ENCODE peak calls at places on chromosomes 4 and X, in four cellular contexts. I is GM06990, Z is psoas muscle, L is PC-9. N is an unnamed sample. For H3K36me3, the result is how much of the 10 kb centered on the place peaks cover.

GRCh38 chr4:2954358-2955185 is 8.6 kb downstream of the NOP14 start:
- DNase-seq in I (peak), Z (no peak), L (no peak), N (no peak)

GRCh38 chrX:138463476-138463875 is 248.0 kb downstream of the FGF13 start:
- DNase-seq in I (no peak), Z (no peak), L (no peak), N (no peak)

GRCh38 chr4:33297091-33297490 is 2576.9 kb downstream of the PCDH7 start:
- DNase-seq in I (no peak), Z (no peak), L (no peak), N (no peak)

GRCh38 chr4:71941001-71941400 is 90.8 kb upstream of the NPFFR2 start:
- DNase-seq in I (no peak), Z (no peak), L (no peak), N (no peak)

GRCh38 chr4:52368895-52369294 is 290.2 kb downstream of the USP46 start:
- DNase-seq in I (no peak), Z (no peak), L (no peak), N (no peak)

GRCh38 chr4:139628184-139629012 is 37.2 kb upstream of the MGST2 start:
- DNase-seq in I (no peak), Z (no peak), L (no peak), N (no peak)

GRCh38 chr4:177064116-177064515 is 245.6 kb upstream of the NEIL3 start:
- DNase-seq in I (no peak), Z (no peak), L (no peak), N (no peak)

GRCh38 chr4:2009651-2010233 is 968 bp upstream of the NELFA start:
- DNase-seq in I (peak), Z (peak), L (peak), N (peak)

GRCh38 chrX:9122504-9123245 is 88.7 kb upstream of the FAM9B start:
- DNase-seq in I (no peak), Z (no peak), L (no peak), N (no peak)

GRCh38 chrX:22652596-22652995 is 347.2 kb upstream of the DDX53 start:
- DNase-seq in I (no peak), Z (no peak), L (no peak), N (no peak)

GRCh38 chr4:4410271-4410670 is 23.4 kb downstream of the NSG1 start:
- DNase-seq in I (no peak), Z (no peak), L (no peak), N (no peak)
- H3K36me3 ChIP-seq in I (under half), Z (under half), L (under half), N (under half)

GRCh38 chr4:48963042-48963679 is 22.9 kb upstream of the CWH43 start:
- DNase-seq in I (no peak), Z (peak), L (peak), N (no peak)
- H3K36me3 ChIP-seq in I (under half), Z (under half), L (under half), N (under half)

GRCh38 chr4:88029556-88029955 is 22.1 kb downstream of the PKD2 start:
- DNase-seq in I (no peak), Z (no peak), L (no peak), N (no peak)

GRCh38 chr4:88037447-88037846 is 30.0 kb downstream of the PKD2 start:
- DNase-seq in I (no peak), Z (no peak), L (no peak), N (no peak)

GRCh38 chr4:88035292-88035691 is 27.9 kb downstream of the PKD2 start:
- DNase-seq in I (no peak), Z (no peak), L (no peak), N (no peak)

GRCh38 chr4:88030565-88031310 is 23.3 kb downstream of the PKD2 start:
- DNase-seq in I (no peak), Z (no peak), L (no peak), N (no peak)

DNA sequence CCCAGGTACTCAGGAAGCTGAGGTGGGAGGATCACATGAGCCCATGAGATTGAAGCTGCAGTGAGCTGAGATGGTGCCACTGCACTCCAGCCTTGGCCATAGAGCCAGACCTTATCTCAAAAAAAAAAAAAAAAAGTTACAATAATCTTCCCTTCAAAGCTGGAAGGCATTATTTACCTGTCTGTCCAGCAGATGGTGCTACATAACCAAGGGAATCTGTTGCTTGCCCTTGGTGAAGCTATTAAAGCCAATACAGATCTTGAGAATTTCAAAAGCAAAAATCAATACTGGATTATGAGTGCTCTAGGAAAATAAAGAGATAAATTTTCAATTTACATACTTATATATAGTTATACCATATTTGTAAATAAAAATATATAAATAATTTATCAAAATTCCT is 25.9 kb downstream of the PKD2 start:
- DNase-seq in I (peak), Z (no peak), L (peak), N (no peak)
- H3K36me3 ChIP-seq in I (under half), Z (under half), L (under half), N (under half)

GRCh38 chr4:84790769-84791565 is 175.5 kb downstream of the WDFY3 start:
- DNase-seq in I (no peak), Z (no peak), L (no peak), N (no peak)

GRCh38 chr4:84796388-84796787 is 170.1 kb downstream of the WDFY3 start:
- DNase-seq in I (no peak), Z (no peak), L (no peak), N (no peak)

DNA sequence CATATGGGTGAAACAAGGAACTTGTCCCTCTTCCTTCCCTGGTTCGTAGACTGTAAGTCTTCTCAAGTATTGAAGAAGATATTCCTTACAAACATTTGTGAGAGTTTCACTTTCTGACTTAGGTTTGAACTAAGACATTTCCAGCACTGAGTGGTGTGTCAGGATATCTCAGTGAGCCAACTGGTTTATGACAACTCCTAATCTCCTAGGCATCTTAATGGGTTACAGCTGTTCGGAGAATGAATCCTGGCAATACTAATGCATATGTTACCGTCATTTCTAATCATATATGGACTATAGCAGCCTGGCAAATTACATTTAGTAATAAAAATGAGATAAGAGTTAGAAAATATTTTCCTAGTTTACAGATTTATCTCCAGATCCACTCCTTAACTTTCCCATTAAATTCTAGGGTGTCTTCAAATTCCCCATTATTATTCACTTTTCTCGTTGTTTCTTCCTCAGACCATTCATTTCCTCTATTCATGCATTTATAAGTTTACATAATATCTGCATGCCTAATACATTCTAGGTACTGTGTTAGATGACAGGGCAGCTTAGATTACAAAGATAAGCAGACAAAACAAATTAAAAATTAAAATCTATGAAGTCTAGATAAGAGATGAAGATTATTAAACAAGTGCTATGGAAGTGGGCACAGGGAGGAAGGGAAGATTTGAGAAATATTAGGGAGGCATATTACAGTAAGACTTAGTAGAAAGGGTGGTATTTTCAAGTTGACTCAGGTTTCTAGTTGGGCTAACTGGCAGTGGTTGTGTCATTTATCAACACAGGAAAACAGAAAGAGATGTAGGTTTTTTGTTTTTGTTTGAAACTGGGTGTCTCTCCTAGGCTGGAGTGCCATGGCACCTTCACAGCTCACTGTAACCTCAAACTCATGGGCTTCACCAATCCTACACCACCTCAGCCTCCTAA is 173.9 kb downstream of the WDFY3 start:
- DNase-seq in I (no peak), Z (no peak), L (no peak), N (no peak)
- H3K36me3 ChIP-seq in I (under half), Z (under half), L (under half), N (under half)

GRCh38 chr4:186710521-186711119 is 13.0 kb downstream of the FAT1 start:
- DNase-seq in I (no peak), Z (no peak), L (no peak), N (no peak)

GRCh38 chr4:186715077-186715476 is 8.6 kb downstream of the FAT1 start:
- DNase-seq in I (no peak), Z (no peak), L (no peak), N (no peak)

GRCh38 chr4:186709509-186709908 is 14.1 kb downstream of the FAT1 start:
- DNase-seq in I (no peak), Z (no peak), L (no peak), N (no peak)

GRCh38 chr4:186714006-186714675 is 9.5 kb downstream of the FAT1 start:
- DNase-seq in I (no peak), Z (no peak), L (no peak), N (no peak)

DNA sequence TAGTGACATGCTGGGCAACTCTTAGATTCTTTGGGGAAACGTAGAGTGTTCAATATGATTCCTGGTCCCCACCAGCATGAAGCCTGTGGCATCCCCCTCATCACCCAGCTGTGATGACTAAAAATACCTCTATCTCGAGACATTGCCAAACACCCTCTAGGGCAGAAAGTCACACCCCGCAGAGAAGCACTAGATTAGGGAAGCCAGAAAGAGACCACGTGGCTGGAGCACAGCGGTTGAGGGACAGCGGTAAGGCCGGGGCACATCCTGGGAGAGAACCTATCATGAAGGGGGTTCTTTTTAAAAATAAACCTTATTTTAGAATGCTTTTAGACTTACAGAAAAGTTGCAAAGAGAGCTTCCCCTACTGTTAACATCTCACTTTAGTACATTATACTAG is 11.0 kb downstream of the FAT1 start:
- DNase-seq in I (no peak), Z (no peak), L (no peak), N (no peak)
- H3K36me3 ChIP-seq in I (under half), Z (under half), L (under half), N (under half)

GRCh38 chr4:42442601-42443000 is 45.3 kb downstream of the SHISA3 start:
- DNase-seq in I (no peak), Z (no peak), L (no peak), N (no peak)

GRCh38 chr4:42436950-42437349 is 39.7 kb downstream of the SHISA3 start:
- DNase-seq in I (no peak), Z (no peak), L (no peak), N (no peak)
- H3K36me3 ChIP-seq in I (under half), Z (under half), L (under half), N (under half)

GRCh38 chrX:18406531-18407266 is 18.7 kb upstream of the CDKL5 start:
- DNase-seq in I (no peak), Z (no peak), L (no peak), N (no peak)
- H3K36me3 ChIP-seq in I (under half), Z (under half), L (under half), N (under half)

DNA sequence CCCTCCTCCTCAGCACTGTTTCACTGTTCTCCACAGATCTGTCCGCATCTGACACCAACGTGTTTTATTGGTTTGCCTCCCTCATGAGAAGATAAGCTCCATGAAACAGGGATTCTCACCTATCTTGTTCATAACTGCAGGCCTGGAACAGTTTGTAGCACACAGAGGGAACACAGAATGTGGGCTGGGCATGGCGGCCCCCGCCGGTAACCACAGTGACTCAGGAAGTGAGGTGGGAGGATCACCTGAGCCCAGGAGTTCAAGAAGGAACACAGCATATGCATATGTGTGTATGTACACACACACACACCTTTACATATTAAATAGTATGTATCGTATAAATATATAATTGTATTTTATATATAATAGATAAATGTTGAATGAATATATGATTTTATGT is 168.6 kb downstream of the AFAP1 start:
- DNase-seq in I (no peak), Z (no peak), L (no peak), N (no peak)
- H3K36me3 ChIP-seq in I (under half), Z (under half), L (under half), N (under half)